ENCODE peak calls at places on chromosomes 7 and 10, in seven cellular contexts. One of them, this sample, is unnamed.
A peak's percentile ranks its signal among the peaks of the same experiment; 100 is the strongest.

GRCh38 chr7:8913687-8914086 is 480.3 kb downstream of the NXPH1 start:
- DNase-seq in hepatocyte: no peak
- DNase-seq in neural progenitor cell: no peak
- DNase-seq in GM23338: no peak
- DNase-seq in MM.1S: no peak
- DNase-seq in HCT116: no peak
- DNase-seq in SK-N-SH: peak; percentile 80
- DNase-seq in this sample: no peak

GRCh38 chr10:78170026-78170475 is 136.4 kb downstream of the RPS24 start:
- DNase-seq in hepatocyte: no peak
- DNase-seq in neural progenitor cell: no peak
- DNase-seq in GM23338: no peak
- DNase-seq in MM.1S: no peak
- DNase-seq in HCT116: no peak
- DNase-seq in SK-N-SH: no peak
- DNase-seq in this sample: peak; percentile 78

GRCh38 chr7:97179454-97180104 is 62.1 kb downstream of the SDHAF3 start:
- DNase-seq in hepatocyte: peak; percentile 79
- DNase-seq in neural progenitor cell: peak; percentile 72
- DNase-seq in GM23338: peak; percentile 73
- DNase-seq in MM.1S: peak; percentile 42
- DNase-seq in HCT116: peak; percentile 29
- DNase-seq in SK-N-SH: peak; percentile 84
- DNase-seq in this sample: peak; percentile 69

GRCh38 chr7:2010551-2011265 is 222.0 kb downstream of the MAD1L1 start:
- DNase-seq in hepatocyte: no peak
- DNase-seq in neural progenitor cell: no peak
- DNase-seq in GM23338: no peak
- DNase-seq in MM.1S: no peak
- DNase-seq in HCT116: no peak
- DNase-seq in SK-N-SH: peak; percentile 46
- DNase-seq in this sample: no peak

GRCh38 chr7:99459087-99459486 is 6.9 kb downstream of the ATP5MF start:
- DNase-seq in hepatocyte: no peak
- DNase-seq in neural progenitor cell: peak; percentile 32
- DNase-seq in GM23338: peak; percentile 82
- DNase-seq in MM.1S: peak; percentile 53
- DNase-seq in HCT116: no peak
- DNase-seq in SK-N-SH: no peak
- DNase-seq in this sample: peak; percentile 57

GRCh38 chr10:34538291-34538829 is 276.7 kb downstream of the PARD3 start:
- DNase-seq in hepatocyte: no peak
- DNase-seq in neural progenitor cell: no peak
- DNase-seq in GM23338: no peak
- DNase-seq in MM.1S: peak; percentile 49
- DNase-seq in HCT116: no peak
- DNase-seq in SK-N-SH: no peak
- DNase-seq in this sample: peak; percentile 50

GRCh38 chr10:36021096-36021495 is 379.0 kb upstream of the FZD8 start:
- DNase-seq in hepatocyte: no peak
- DNase-seq in neural progenitor cell: no peak
- DNase-seq in GM23338: no peak
- DNase-seq in MM.1S: no peak
- DNase-seq in HCT116: no peak
- DNase-seq in SK-N-SH: no peak
- DNase-seq in this sample: peak; percentile 58

GRCh38 chr10:101894742-101895141 is 51.1 kb upstream of the KCNIP2 start:
- DNase-seq in hepatocyte: peak; percentile 23
- DNase-seq in neural progenitor cell: no peak
- DNase-seq in GM23338: no peak
- DNase-seq in MM.1S: no peak
- DNase-seq in HCT116: no peak
- DNase-seq in SK-N-SH: no peak
- DNase-seq in this sample: no peak

GRCh38 chr7:66583696-66584095 is 45.0 kb upstream of the KCTD7 start:
- DNase-seq in hepatocyte: no peak
- DNase-seq in neural progenitor cell: no peak
- DNase-seq in GM23338: no peak
- DNase-seq in MM.1S: no peak
- DNase-seq in HCT116: no peak
- DNase-seq in SK-N-SH: no peak
- DNase-seq in this sample: no peak

GRCh38 chr10:92108747-92109146 is 182.1 kb downstream of the CPEB3 start:
- DNase-seq in hepatocyte: no peak
- DNase-seq in neural progenitor cell: no peak
- DNase-seq in GM23338: no peak
- DNase-seq in MM.1S: no peak
- DNase-seq in HCT116: no peak
- DNase-seq in SK-N-SH: no peak
- DNase-seq in this sample: no peak

GRCh38 chr10:33160151-33160550 is 174.3 kb downstream of the NRP1 start:
- DNase-seq in hepatocyte: no peak
- DNase-seq in neural progenitor cell: no peak
- DNase-seq in GM23338: peak; percentile 36
- DNase-seq in MM.1S: no peak
- DNase-seq in HCT116: no peak
- DNase-seq in SK-N-SH: no peak
- DNase-seq in this sample: no peak

GRCh38 chr7:107879400-107880035 is 11.5 kb upstream of the DLD start:
- DNase-seq in hepatocyte: peak; percentile 75
- DNase-seq in neural progenitor cell: peak; percentile 65
- DNase-seq in GM23338: peak; percentile 70
- DNase-seq in MM.1S: peak; percentile 60
- DNase-seq in HCT116: peak; percentile 52
- DNase-seq in SK-N-SH: peak; percentile 75
- DNase-seq in this sample: peak; percentile 79

GRCh38 chr10:28879875-28880381 is 202.6 kb downstream of the BAMBI start:
- DNase-seq in hepatocyte: no peak
- DNase-seq in neural progenitor cell: peak; percentile 31
- DNase-seq in GM23338: no peak
- DNase-seq in MM.1S: no peak
- DNase-seq in HCT116: no peak
- DNase-seq in SK-N-SH: no peak
- DNase-seq in this sample: no peak

GRCh38 chr7:140667476-140667875 is 5.3 kb upstream of the ADCK2 start:
- DNase-seq in hepatocyte: no peak
- DNase-seq in neural progenitor cell: no peak
- DNase-seq in GM23338: no peak
- DNase-seq in MM.1S: no peak
- DNase-seq in HCT116: no peak
- DNase-seq in SK-N-SH: no peak
- DNase-seq in this sample: no peak

GRCh38 chr10:129328531-129328930 is 138.5 kb upstream of the MGMT start:
- DNase-seq in hepatocyte: no peak
- DNase-seq in neural progenitor cell: no peak
- DNase-seq in GM23338: no peak
- DNase-seq in MM.1S: no peak
- DNase-seq in HCT116: no peak
- DNase-seq in SK-N-SH: no peak
- DNase-seq in this sample: no peak

GRCh38 chr10:44071479-44071878 is 313.4 kb downstream of the CXCL12 start:
- DNase-seq in hepatocyte: no peak
- DNase-seq in neural progenitor cell: no peak
- DNase-seq in GM23338: no peak
- DNase-seq in MM.1S: no peak
- DNase-seq in HCT116: no peak
- DNase-seq in SK-N-SH: no peak
- DNase-seq in this sample: peak; percentile 90

GRCh38 chr10:120734476-120735078 is 116.6 kb upstream of the WDR11 start:
- DNase-seq in hepatocyte: no peak
- DNase-seq in neural progenitor cell: no peak
- DNase-seq in GM23338: no peak
- DNase-seq in MM.1S: no peak
- DNase-seq in HCT116: no peak
- DNase-seq in SK-N-SH: no peak
- DNase-seq in this sample: no peak

GRCh38 chr10:105974803-105975456 is 1189.6 kb downstream of the SORCS1 start:
- DNase-seq in hepatocyte: peak; percentile 57
- DNase-seq in neural progenitor cell: peak; percentile 56
- DNase-seq in GM23338: peak; percentile 75
- DNase-seq in MM.1S: peak; percentile 11
- DNase-seq in HCT116: no peak
- DNase-seq in SK-N-SH: no peak
- DNase-seq in this sample: peak; percentile 54

GRCh38 chr10:794382-794956 is 105.0 kb upstream of the DIP2C start:
- DNase-seq in hepatocyte: no peak
- DNase-seq in neural progenitor cell: peak; percentile 55
- DNase-seq in GM23338: peak; percentile 58
- DNase-seq in MM.1S: no peak
- DNase-seq in HCT116: no peak
- DNase-seq in SK-N-SH: peak; percentile 22
- DNase-seq in this sample: peak; percentile 51

GRCh38 chr7:6637544-6638229 is 569 bp downstream of the ZNF316 start:
- DNase-seq in hepatocyte: peak; percentile 66
- DNase-seq in neural progenitor cell: peak; percentile 66
- DNase-seq in GM23338: peak; percentile 67
- DNase-seq in MM.1S: peak; percentile 45
- DNase-seq in HCT116: no peak
- DNase-seq in SK-N-SH: peak; percentile 98
- DNase-seq in this sample: peak; percentile 58

GRCh38 chr10:117541405-117541908 is 1.1 kb upstream of the EMX2 start:
- DNase-seq in hepatocyte: no peak
- DNase-seq in neural progenitor cell: peak; percentile 90
- DNase-seq in GM23338: peak; percentile 86
- DNase-seq in MM.1S: no peak
- DNase-seq in HCT116: no peak
- DNase-seq in SK-N-SH: no peak
- DNase-seq in this sample: peak; percentile 99

GRCh38 chr7:27249724-27250636 is 7.4 kb downstream of the EVX1 start:
- DNase-seq in hepatocyte: no peak
- DNase-seq in neural progenitor cell: peak; percentile 77
- DNase-seq in GM23338: no peak
- DNase-seq in MM.1S: no peak
- DNase-seq in HCT116: no peak
- DNase-seq in SK-N-SH: no peak
- DNase-seq in this sample: no peak

GRCh38 chr7:27247000-27247399 is 4.4 kb downstream of the EVX1 start:
- DNase-seq in hepatocyte: no peak
- DNase-seq in neural progenitor cell: peak; percentile 34
- DNase-seq in GM23338: peak; percentile 31
- DNase-seq in MM.1S: no peak
- DNase-seq in HCT116: no peak
- DNase-seq in SK-N-SH: no peak
- DNase-seq in this sample: no peak

GRCh38 chr7:27248911-27249723 is 6.5 kb downstream of the EVX1 start:
- DNase-seq in hepatocyte: no peak
- DNase-seq in neural progenitor cell: peak; percentile 55
- DNase-seq in GM23338: peak; percentile 37
- DNase-seq in MM.1S: no peak
- DNase-seq in HCT116: no peak
- DNase-seq in SK-N-SH: no peak
- DNase-seq in this sample: peak; percentile 87

GRCh38 chr7:27247452-27248426 is 5.1 kb downstream of the EVX1 start:
- DNase-seq in hepatocyte: no peak
- DNase-seq in neural progenitor cell: no peak
- DNase-seq in GM23338: no peak
- DNase-seq in MM.1S: no peak
- DNase-seq in HCT116: no peak
- DNase-seq in SK-N-SH: peak; percentile 10
- DNase-seq in this sample: no peak

DNA sequence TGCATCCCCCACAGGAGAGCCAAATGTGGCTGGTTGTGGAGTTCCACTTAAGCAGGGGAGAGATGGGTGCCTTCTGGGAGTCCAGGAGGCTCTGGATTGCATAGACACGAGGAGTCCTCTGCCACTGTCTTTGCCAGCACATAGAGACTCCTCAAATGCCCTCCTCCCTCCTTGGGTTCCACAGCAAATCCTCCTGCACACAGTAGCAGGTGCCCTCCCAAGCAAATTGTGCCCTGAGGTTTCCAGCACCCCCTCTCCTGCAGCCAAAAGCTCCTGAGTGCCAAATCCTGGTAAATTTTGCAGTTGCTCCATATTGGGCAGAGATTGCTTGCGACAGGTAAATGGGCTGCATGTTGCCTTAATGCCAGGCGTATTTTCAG is 5.8 kb downstream of the EVX1 start:
- DNase-seq in hepatocyte: no peak
- DNase-seq in neural progenitor cell: no peak
- DNase-seq in GM23338: no peak
- DNase-seq in MM.1S: no peak
- DNase-seq in HCT116: no peak
- DNase-seq in SK-N-SH: peak; percentile 10
- DNase-seq in this sample: no peak
- TF ChIP-seq EZH2phosphoT487 in hepatocyte: no peak
- TF ChIP-seq EZH2phosphoT487 in neural progenitor cell: no peak
- TF ChIP-seq EZH2phosphoT487 in GM23338: no peak
- TF ChIP-seq EZH2phosphoT487 in MM.1S: no peak
- TF ChIP-seq EZH2phosphoT487 in HCT116: no peak
- TF ChIP-seq EZH2phosphoT487 in SK-N-SH: no peak
- TF ChIP-seq EZH2phosphoT487 in this sample: no peak

GRCh38 chr10:62590305-62590704 is 214.2 kb upstream of the ADO start:
- DNase-seq in hepatocyte: no peak
- DNase-seq in neural progenitor cell: no peak
- DNase-seq in GM23338: no peak
- DNase-seq in MM.1S: no peak
- DNase-seq in HCT116: no peak
- DNase-seq in SK-N-SH: no peak
- DNase-seq in this sample: no peak
- TF ChIP-seq EZH2phosphoT487 in hepatocyte: no peak
- TF ChIP-seq EZH2phosphoT487 in neural progenitor cell: no peak
- TF ChIP-seq EZH2phosphoT487 in GM23338: no peak
- TF ChIP-seq EZH2phosphoT487 in MM.1S: no peak
- TF ChIP-seq EZH2phosphoT487 in HCT116: no peak
- TF ChIP-seq EZH2phosphoT487 in SK-N-SH: no peak
- TF ChIP-seq EZH2phosphoT487 in this sample: no peak

DNA sequence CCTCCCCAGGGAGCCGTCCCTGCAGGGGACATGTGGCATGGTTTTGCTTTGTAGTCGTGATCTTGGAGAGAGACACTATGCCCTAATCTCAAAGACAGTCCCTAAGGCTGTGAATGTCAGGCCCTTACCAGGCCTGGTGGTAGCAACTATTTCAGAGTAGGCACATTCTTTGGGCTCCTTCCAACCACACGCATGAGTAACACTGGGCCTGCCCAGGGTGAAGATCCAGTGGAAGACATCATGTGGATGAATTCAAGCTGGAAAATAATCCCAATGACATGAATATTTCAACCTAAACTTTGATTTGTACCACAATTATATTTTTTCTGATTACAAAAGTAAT is 39.5 kb upstream of the INSIG1 start:
- DNase-seq in hepatocyte: no peak
- DNase-seq in neural progenitor cell: no peak
- DNase-seq in GM23338: no peak
- DNase-seq in MM.1S: no peak
- DNase-seq in HCT116: no peak
- DNase-seq in SK-N-SH: no peak
- DNase-seq in this sample: peak; percentile 97
- TF ChIP-seq EZH2phosphoT487 in hepatocyte: no peak
- TF ChIP-seq EZH2phosphoT487 in neural progenitor cell: no peak
- TF ChIP-seq EZH2phosphoT487 in GM23338: no peak
- TF ChIP-seq EZH2phosphoT487 in MM.1S: no peak
- TF ChIP-seq EZH2phosphoT487 in HCT116: no peak
- TF ChIP-seq EZH2phosphoT487 in SK-N-SH: no peak
- TF ChIP-seq EZH2phosphoT487 in this sample: no peak

GRCh38 chr7:33379891-33380525 is 250.6 kb downstream of the BBS9 start:
- DNase-seq in hepatocyte: no peak
- DNase-seq in neural progenitor cell: no peak
- DNase-seq in GM23338: no peak
- DNase-seq in MM.1S: no peak
- DNase-seq in HCT116: no peak
- DNase-seq in SK-N-SH: no peak
- DNase-seq in this sample: no peak
- TF ChIP-seq EZH2phosphoT487 in hepatocyte: no peak
- TF ChIP-seq EZH2phosphoT487 in neural progenitor cell: no peak
- TF ChIP-seq EZH2phosphoT487 in GM23338: no peak
- TF ChIP-seq EZH2phosphoT487 in MM.1S: no peak
- TF ChIP-seq EZH2phosphoT487 in HCT116: no peak
- TF ChIP-seq EZH2phosphoT487 in SK-N-SH: no peak
- TF ChIP-seq EZH2phosphoT487 in this sample: no peak